ENCODE peak calls at places on chromosomes 3 and 15, in eight cellular contexts. Q is AG20443, H is ureter, P is astrocyte, A is progenitor cell of endocrine pancreas, V is HuH-7.5, Z is T-helper 1 cell, Y is Right ventricle myocardium superior. T is an unnamed sample.

GRCh38 chr3:36792342-36792741 is 28.0 kb upstream of the DCLK3 start:
- DNase-seq in Q (peak), H (no peak), P (peak), A (peak), V (no peak), Z (no peak), Y (no peak), T (no peak)

GRCh38 chr3:193805448-193805847 is 212.4 kb downstream of the OPA1 start:
- DNase-seq in Q (no peak), H (peak), P (peak), A (no peak), V (peak), Z (no peak), Y (peak), T (peak)

GRCh38 chr15:84022516-84022915 is 213.1 kb upstream of the GOLGA6L4 start:
- DNase-seq in Q (no peak), H (no peak), P (no peak), A (no peak), V (no peak), Z (no peak), Y (no peak), T (no peak)

GRCh38 chr3:107676469-107677309 is 153.9 kb downstream of the BBX start:
- DNase-seq in Q (no peak), H (no peak), P (no peak), A (no peak), V (peak), Z (no peak), Y (no peak), T (peak)

GRCh38 chr3:177512945-177513671 is 315.8 kb upstream of the TBL1XR1 start:
- DNase-seq in Q (no peak), H (no peak), P (no peak), A (no peak), V (no peak), Z (no peak), Y (no peak), T (no peak)

GRCh38 chr3:181913254-181913653 is 201.5 kb downstream of the SOX2 start:
- DNase-seq in Q (no peak), H (no peak), P (peak), A (no peak), V (no peak), Z (no peak), Y (no peak), T (no peak)

GRCh38 chr3:186772886-186773417 is 10.4 kb upstream of the EIF4A2 start:
- DNase-seq in Q (peak), H (peak), P (peak), A (no peak), V (no peak), Z (peak), Y (peak), T (no peak)

GRCh38 chr3:171427771-171428320 is 32.4 kb downstream of the TNIK start:
- DNase-seq in Q (no peak), H (no peak), P (no peak), A (no peak), V (no peak), Z (no peak), Y (no peak), T (no peak)

GRCh38 chr3:46022909-46023785 is 4.1 kb downstream of the XCR1 start:
- DNase-seq in Q (no peak), H (peak), P (no peak), A (no peak), V (no peak), Z (no peak), Y (no peak), T (no peak)

GRCh38 chr3:173531602-173532001 is 134.1 kb downstream of the NLGN1 start:
- DNase-seq in Q (no peak), H (no peak), P (no peak), A (no peak), V (no peak), Z (no peak), Y (no peak), T (no peak)

GRCh38 chr3:126552688-126553283 is 5.9 kb downstream of the C3orf22 start:
- DNase-seq in Q (peak), H (peak), P (no peak), A (peak), V (no peak), Z (no peak), Y (no peak), T (no peak)

GRCh38 chr3:107833046-107833445 is 257.8 kb downstream of the CD47 start:
- DNase-seq in Q (no peak), H (no peak), P (no peak), A (no peak), V (no peak), Z (no peak), Y (no peak), T (no peak)

GRCh38 chr3:52435246-52436101 is 9.4 kb downstream of the SEMA3G start:
- DNase-seq in Q (no peak), H (no peak), P (no peak), A (no peak), V (no peak), Z (no peak), Y (no peak), T (no peak)

GRCh38 chr3:4825572-4826236 is 153.5 kb upstream of the BHLHE40 start:
- DNase-seq in Q (no peak), H (no peak), P (no peak), A (no peak), V (no peak), Z (no peak), Y (peak), T (no peak)

GRCh38 chr3:171824824-171825221 is 14.5 kb upstream of the PLD1 start:
- DNase-seq in Q (no peak), H (no peak), P (peak), A (no peak), V (no peak), Z (no peak), Y (no peak), T (no peak)

GRCh38 chr3:147809206-147809605 is 400.0 kb downstream of the ZIC1 start:
- DNase-seq in Q (no peak), H (no peak), P (no peak), A (no peak), V (no peak), Z (no peak), Y (no peak), T (no peak)

GRCh38 chr15:73485372-73485771 is 42.4 kb downstream of the REC114 start:
- DNase-seq in Q (no peak), H (no peak), P (no peak), A (no peak), V (no peak), Z (no peak), Y (no peak), T (no peak)

GRCh38 chr3:126355777-126356372 is 1.3 kb downstream of the KLF15 start:
- DNase-seq in Q (peak), H (peak), P (peak), A (peak), V (peak), Z (no peak), Y (peak), T (peak)

GRCh38 chr3:55089211-55089610 is 161.4 kb upstream of the LRTM1 start:
- DNase-seq in Q (no peak), H (no peak), P (peak), A (no peak), V (no peak), Z (no peak), Y (no peak), T (no peak)

GRCh38 chr3:5499404-5499803 is 311.9 kb downstream of the EDEM1 start:
- DNase-seq in Q (no peak), H (no peak), P (no peak), A (no peak), V (no peak), Z (no peak), Y (no peak), T (no peak)

GRCh38 chr3:66816110-66816761 is 181.9 kb upstream of the KBTBD8 start:
- DNase-seq in Q (peak), H (no peak), P (peak), A (no peak), V (no peak), Z (no peak), Y (no peak), T (peak)

GRCh38 chr3:27985369-27986035 is 255.9 kb upstream of the CMC1 start:
- DNase-seq in Q (peak), H (no peak), P (no peak), A (no peak), V (no peak), Z (no peak), Y (no peak), T (no peak)

GRCh38 chr3:12897537-12898289 is 56.3 kb upstream of the RPL32 start:
- DNase-seq in Q (no peak), H (no peak), P (no peak), A (no peak), V (no peak), Z (no peak), Y (peak), T (no peak)

GRCh38 chr3:186532641-186533072 is 11.5 kb downstream of the CRYGS start:
- DNase-seq in Q (no peak), H (no peak), P (no peak), A (no peak), V (no peak), Z (no peak), Y (no peak), T (no peak)

GRCh38 chr3:100815583-100815982 is 106.3 kb downstream of the TFG start:
- DNase-seq in Q (no peak), H (no peak), P (no peak), A (no peak), V (no peak), Z (no peak), Y (no peak), T (no peak)

GRCh38 chr3:1183320-1184048 is 90.7 kb downstream of the CNTN6 start:
- DNase-seq in Q (no peak), H (no peak), P (peak), A (no peak), V (no peak), Z (no peak), Y (no peak), T (no peak)

GRCh38 chr15:66897971-66898370 is 167.4 kb upstream of the SMAD3 start:
- DNase-seq in Q (no peak), H (no peak), P (no peak), A (no peak), V (no peak), Z (no peak), Y (no peak), T (no peak)